ENCODE peak calls at places on chromosome 15, in ten cellular contexts. L, N, D, M, T, I, J, Q, P and X are unnamed samples.

GRCh38 chr15:71473751-71474150 is 336.6 kb upstream of the NR2E3 start:
- DNase-seq in J (no peak), D (no peak), M (no peak), L (no peak), I (no peak), P (no peak), N (no peak), T (no peak), Q (no peak), X (no peak)

GRCh38 chr15:59158701-59159034 is 48.0 kb upstream of the LDHAL6B start:
- DNase-seq in Q (no peak), L (no peak), I (no peak), J (no peak), N (no peak), M (no peak), T (no peak), P (no peak), D (no peak), X (no peak)

GRCh38 chr15:48250640-48251076 is 44.6 kb downstream of the SLC12A1 start:
- DNase-seq in D (peak), Q (peak), J (peak), L (peak), I (no peak), N (peak), T (no peak), M (peak), P (peak), X (peak)

GRCh38 chr15:73936181-73936580 is 9.9 kb downstream of the LOXL1 start:
- DNase-seq in I (no peak), J (no peak), T (no peak), M (peak), D (peak), N (no peak), P (peak), L (peak), Q (no peak), X (no peak)

GRCh38 chr15:37056168-37056893 is 44.0 kb downstream of the MEIS2 start:
- DNase-seq in Q (peak), J (no peak), M (no peak), T (no peak), P (peak), D (no peak), I (no peak), L (peak), N (no peak), X (peak)

GRCh38 chr15:49155834-49156627 is 632 bp upstream of the COPS2 start:
- DNase-seq in D (no peak), M (peak), Q (no peak), N (peak), I (no peak), P (peak), J (no peak), L (no peak), T (peak), X (peak)

GRCh38 chr15:50134524-50135024 is 15.5 kb upstream of the ATP8B4 start:
- DNase-seq in I (no peak), P (no peak), T (no peak), D (no peak), Q (no peak), J (peak), N (no peak), L (no peak), M (peak), X (no peak)

GRCh38 chr15:94327356-94327936 is 96.1 kb downstream of the MCTP2 start:
- DNase-seq in M (peak), T (no peak), D (no peak), L (peak), P (peak), I (no peak), J (no peak), N (peak), Q (no peak), X (peak)

GRCh38 chr15:76073554-76073953 is 13.8 kb downstream of the TMEM266 start:
- DNase-seq in D (no peak), T (no peak), M (no peak), J (no peak), L (no peak), N (no peak), P (no peak), I (no peak), Q (no peak), X (no peak)

GRCh38 chr15:81752149-81752942 is 293.5 kb downstream of the MEX3B start:
- DNase-seq in Q (peak), N (peak), J (no peak), T (peak), D (peak), L (peak), I (no peak), P (peak), M (no peak), X (no peak)

GRCh38 chr15:99390667-99391066 is 139.4 kb downstream of the LRRC28 start:
- DNase-seq in L (no peak), M (no peak), T (no peak), J (no peak), N (no peak), D (no peak), Q (no peak), I (no peak), P (no peak), X (no peak)

GRCh38 chr15:32861741-32862140 is 143.9 kb downstream of the GREM1 start:
- DNase-seq in I (no peak), L (peak), M (peak), T (peak), N (no peak), Q (no peak), J (peak), D (no peak), P (no peak), X (peak)

GRCh38 chr15:90191795-90192494 is 9.2 kb upstream of the SEMA4B start:
- DNase-seq in T (peak), M (peak), P (no peak), I (peak), L (peak), N (no peak), Q (peak), D (peak), J (no peak), X (peak)

GRCh38 chr15:35130245-35130644 is 45.1 kb upstream of the NANOGP8 start:
- DNase-seq in Q (no peak), M (no peak), L (no peak), I (no peak), D (no peak), J (no peak), N (no peak), P (no peak), T (no peak), X (no peak)

GRCh38 chr15:92693922-92694331 is 38.4 kb upstream of the FAM174B start:
- DNase-seq in T (no peak), I (no peak), D (no peak), P (peak), J (peak), N (peak), L (peak), Q (no peak), M (no peak), X (peak)

GRCh38 chr15:60237411-60237810 is 160.4 kb downstream of the ANXA2 start:
- DNase-seq in Q (no peak), D (no peak), I (no peak), N (no peak), J (no peak), T (no peak), L (no peak), P (no peak), M (peak), X (no peak)

GRCh38 chr15:83837946-83838571 is 184.1 kb downstream of the ADAMTSL3 start:
- DNase-seq in D (no peak), I (no peak), L (peak), Q (no peak), M (no peak), P (peak), J (peak), T (peak), N (peak), X (peak)

GRCh38 chr15:68479406-68479805 is 47.4 kb upstream of the ITGA11 start:
- DNase-seq in M (peak), I (no peak), P (no peak), J (no peak), N (no peak), Q (peak), D (no peak), T (peak), L (no peak), X (no peak)

GRCh38 chr15:67149068-67149841 is 83.9 kb downstream of the SMAD3 start:
- DNase-seq in M (no peak), N (no peak), I (no peak), L (no peak), P (no peak), D (no peak), J (no peak), T (no peak), Q (no peak), X (no peak)

GRCh38 chr15:66698318-66698961 is 3.6 kb upstream of the SMAD6 start:
- DNase-seq in T (peak), M (peak), N (peak), P (peak), D (peak), Q (peak), J (peak), I (no peak), L (peak), X (peak)

GRCh38 chr15:60001642-60002527 is 2.2 kb upstream of the FOXB1 start:
- DNase-seq in T (no peak), Q (no peak), N (peak), P (no peak), M (no peak), I (no peak), D (no peak), J (no peak), L (no peak), X (no peak)

GRCh38 chr15:80888846-80889245 is 100.8 kb downstream of the MESD start:
- DNase-seq in M (no peak), L (no peak), D (no peak), T (no peak), P (no peak), J (no peak), N (no peak), Q (no peak), I (no peak), X (no peak)

GRCh38 chr15:55434989-55435825 is 26.9 kb downstream of the PIERCE2 start:
- DNase-seq in D (no peak), N (peak), I (no peak), M (peak), T (no peak), J (peak), L (peak), P (peak), Q (no peak), X (no peak)

GRCh38 chr15:39642011-39642640 is 61.2 kb downstream of the THBS1 start:
- DNase-seq in I (no peak), Q (no peak), M (peak), L (peak), P (peak), N (no peak), D (no peak), T (no peak), J (no peak), X (no peak)

GRCh38 chr15:59104602-59104911 is 389 bp upstream of the CCNB2 start:
- DNase-seq in I (no peak), D (no peak), J (no peak), P (no peak), M (no peak), Q (no peak), L (no peak), T (no peak), N (no peak), X (no peak)